ENCODE peak calls at places on chromosome 18, in six cellular contexts. Q is IMR-90, H is fibroblast of lung, P is neural progenitor cell, G is PC-3, A is RWPE1. W is an unnamed sample.
A peak's percentile ranks its signal among the peaks of the same experiment; 100 is the strongest.

GRCh38 chr18:79988925-79989361 is 580 bp upstream of the TXNL4A start:
- DNase-seq in Q (peak; percentile 59), H (peak; percentile 66), P (peak; percentile 66), G (peak; percentile 33), A (no peak), W (peak; percentile 65)

GRCh38 chr18:63470751-63471150 is 6.0 kb upstream of the SERPINB5 start:
- DNase-seq in Q (no peak), H (no peak), P (no peak), G (no peak), A (no peak), W (no peak)

GRCh38 chr18:3709166-3709565 is 259.2 kb downstream of the TGIF1 start:
- DNase-seq in Q (no peak), H (no peak), P (no peak), G (no peak), A (no peak), W (no peak)

GRCh38 chr18:56189615-56190014 is 448.8 kb downstream of the TXNL1 start:
- DNase-seq in Q (no peak), H (no peak), P (no peak), G (no peak), A (no peak), W (no peak)

GRCh38 chr18:56770097-56770496 is 118.9 kb downstream of the WDR7 start:
- DNase-seq in Q (no peak), H (no peak), P (no peak), G (no peak), A (no peak), W (no peak)

GRCh38 chr18:524496-524895 is 24.0 kb upstream of the COLEC12 start:
- DNase-seq in Q (peak; percentile 78), H (peak; percentile 63), P (no peak), G (peak; percentile 23), A (no peak), W (no peak)

GRCh38 chr18:494602-494983 is 5.9 kb downstream of the COLEC12 start:
- DNase-seq in Q (peak; percentile 94), H (peak; percentile 73), P (no peak), G (no peak), A (no peak), W (no peak)

GRCh38 chr18:39199231-39199855 is 1633.7 kb upstream of the CELF4 start:
- DNase-seq in Q (no peak), H (peak; percentile 16), P (no peak), G (no peak), A (no peak), W (no peak)

GRCh38 chr18:25262920-25263319 is 89.0 kb downstream of the ZNF521 start:
- DNase-seq in Q (peak; percentile 77), H (peak; percentile 47), P (no peak), G (peak; percentile 56), A (no peak), W (no peak)

GRCh38 chr18:42182728-42183700 is 228.0 kb downstream of the PIK3C3 start:
- DNase-seq in Q (no peak), H (no peak), P (no peak), G (peak; percentile 47), A (no peak), W (no peak)

GRCh38 chr18:23573948-23574431 is 12.3 kb downstream of the NPC1 start:
- DNase-seq in Q (peak; percentile 72), H (peak; percentile 57), P (no peak), G (peak; percentile 81), A (peak; percentile 54), W (peak; percentile 88)

GRCh38 chr18:47917923-47918610 is 12.4 kb downstream of the SMAD2 start:
- DNase-seq in Q (no peak), H (no peak), P (peak; percentile 69), G (no peak), A (no peak), W (no peak)

GRCh38 chr18:47915930-47916329 is 14.5 kb downstream of the SMAD2 start:
- DNase-seq in Q (no peak), H (no peak), P (no peak), G (peak; percentile 48), A (peak; percentile 21), W (no peak)

GRCh38 chr18:47915229-47915628 is 15.2 kb downstream of the SMAD2 start:
- DNase-seq in Q (peak; percentile 30), H (no peak), P (no peak), G (peak; percentile 26), A (no peak), W (no peak)

DNA sequence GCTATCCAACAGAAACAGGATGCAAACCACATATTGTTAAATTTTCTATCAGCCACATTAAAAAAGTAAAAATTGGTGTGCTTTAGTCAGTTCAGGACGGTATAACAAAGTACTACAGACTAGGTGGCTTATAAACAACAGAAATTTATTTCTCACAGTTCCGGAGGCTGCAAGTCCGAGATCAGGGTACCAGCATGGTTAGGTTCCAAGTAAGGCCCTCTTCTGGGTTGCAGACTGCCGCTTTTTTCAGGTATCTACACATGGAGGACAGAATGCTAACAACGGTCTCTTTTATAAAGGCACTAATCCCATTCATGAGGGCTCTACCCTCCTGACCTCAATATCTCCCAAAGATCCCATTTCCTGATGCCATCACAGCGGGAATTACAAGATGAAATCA is 10.5 kb downstream of the SMAD2 start:
- DNase-seq in Q (no peak), H (no peak), P (peak; percentile 24), G (no peak), A (no peak), W (no peak)
- H3K27ac ChIP-seq in Q (no peak overlapping the region), H (no peak overlapping the region), P (peak overlapping the region; percentile 56), G (no peak overlapping the region), A (no peak overlapping the region), W (no peak overlapping the region)

GRCh38 chr18:45896452-45896851 is 70.7 kb downstream of the EPG5 start:
- DNase-seq in Q (no peak), H (no peak), P (no peak), G (no peak), A (no peak), W (no peak)
- H3K27ac ChIP-seq in Q (no peak overlapping the region), H (no peak overlapping the region), P (no peak overlapping the region), G (no peak overlapping the region), A (no peak overlapping the region), W (no peak overlapping the region)

DNA sequence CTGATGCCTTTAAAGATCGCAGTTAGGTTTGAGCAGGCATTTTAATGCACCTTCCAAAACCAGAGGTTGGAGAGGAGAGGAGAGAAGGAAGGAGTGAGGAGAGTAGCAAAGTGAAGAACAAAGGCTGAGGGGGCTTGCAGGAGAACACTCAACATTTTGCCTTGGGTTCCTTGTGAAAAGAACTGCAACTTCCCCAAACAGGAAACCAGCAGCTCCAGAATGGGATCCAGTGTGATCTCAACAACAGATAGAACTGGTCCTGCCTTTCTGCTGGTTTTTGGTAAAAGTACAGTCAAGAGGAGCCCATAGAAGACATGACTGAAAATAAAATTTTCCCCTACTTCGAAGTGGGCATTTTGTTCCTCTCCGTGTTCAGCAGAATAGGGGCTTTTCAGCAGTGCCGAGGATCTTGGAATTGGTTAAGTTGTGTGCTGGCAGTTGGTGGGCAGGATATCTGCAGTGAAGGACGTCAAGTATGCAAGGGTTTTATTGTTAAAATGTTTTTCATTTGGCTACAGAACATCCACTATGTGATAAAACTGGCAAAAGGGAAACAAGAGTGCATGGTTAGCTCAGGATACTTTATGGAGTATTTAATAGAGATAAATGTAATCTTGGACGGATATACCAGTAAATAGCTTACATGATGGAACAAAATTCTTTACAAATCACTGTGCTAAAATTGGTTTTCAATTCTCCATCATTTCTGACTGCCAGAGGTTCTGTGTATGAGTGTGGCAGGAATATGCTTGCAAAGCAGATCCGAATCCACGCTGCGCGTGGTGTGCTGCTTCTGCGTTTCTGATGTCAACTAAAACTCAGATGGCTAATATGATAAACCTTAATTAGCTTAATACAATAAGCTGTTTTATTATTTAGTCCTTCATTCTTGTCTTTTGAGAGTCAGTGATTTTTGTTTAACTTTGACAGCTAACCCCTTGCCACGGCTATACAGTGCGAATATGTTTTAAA is 1.9 kb downstream of the ZNF532 start:
- DNase-seq in Q (no peak), H (no peak), P (no peak), G (no peak), A (no peak), W (no peak)
- H3K27ac ChIP-seq in Q (peak overlapping the region; percentile 49), H (peak overlapping the region; percentile 35), P (peak overlapping the region; percentile 98), G (peak overlapping the region; percentile 87), A (no peak overlapping the region), W (no peak overlapping the region)

DNA sequence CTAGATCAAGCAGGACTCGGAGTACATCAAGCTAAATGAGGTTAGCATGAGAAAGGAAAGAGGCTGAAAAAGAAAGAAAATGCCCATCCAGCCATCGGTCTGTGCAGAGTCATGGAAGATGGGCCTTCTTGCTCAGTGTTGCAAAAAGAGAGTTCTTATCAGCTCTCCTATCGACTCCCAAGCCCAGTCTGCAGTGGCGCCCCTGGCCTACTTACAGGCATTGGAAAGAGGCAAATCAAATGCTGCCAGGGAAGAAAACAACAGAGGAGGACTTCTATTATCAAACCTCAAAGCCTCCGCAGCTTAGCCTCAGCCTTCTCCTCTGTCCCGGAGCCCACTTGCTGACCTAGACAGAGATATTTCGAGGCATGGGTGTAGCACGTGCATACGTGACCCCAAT is 66.0 kb downstream of the CDH2 start:
- DNase-seq in Q (no peak), H (no peak), P (peak; percentile 36), G (no peak), A (no peak), W (peak; percentile 60)
- H3K27ac ChIP-seq in Q (no peak overlapping the region), H (no peak overlapping the region), P (no peak overlapping the region), G (no peak overlapping the region), A (no peak overlapping the region), W (peak overlapping the region; percentile 4)

GRCh38 chr18:22505136-22505535 is 87.4 kb upstream of the CTAGE1 start:
- DNase-seq in Q (peak; percentile 32), H (peak; percentile 60), P (no peak), G (peak; percentile 55), A (no peak), W (no peak)
- H3K27ac ChIP-seq in Q (no peak overlapping the region), H (peak overlapping the region; percentile 78), P (no peak overlapping the region), G (peak overlapping the region; percentile 93), A (no peak overlapping the region), W (no peak overlapping the region)